ENCODE peak calls at places on chromosomes 16 and 17, in four cellular contexts. Y is body of pancreas, H is progenitor cell of endocrine pancreas, I is MM.1S. N is an unnamed sample.

GRCh38 chr16:57941016-57941656 is 29.8 kb downstream of the CNGB1 start:
- DNase-seq in H (no peak), I (no peak), Y (peak; percentile 94), N (no peak)

GRCh38 chr16:56916571-56917403 is 15.2 kb upstream of the HERPUD1 start:
- DNase-seq in Y (peak; percentile 12), I (peak; percentile 94), H (no peak), N (peak; percentile 81)

GRCh38 chr17:35286120-35286781 is 43.4 kb downstream of the SLFN5 start:
- DNase-seq in H (no peak), I (peak; percentile 22), Y (no peak), N (no peak)

GRCh38 chr17:17494499-17495447 is 1.4 kb downstream of the RASD1 start:
- DNase-seq in Y (peak; percentile 51), H (peak; percentile 39), I (peak; percentile 35), N (no peak)

GRCh38 chr16:57530104-57530522 is 6.3 kb downstream of the CCDC102A start:
- DNase-seq in I (no peak), H (no peak), Y (no peak), N (peak; percentile 81)

GRCh38 chr17:19979917-19980770 is 2.5 kb upstream of the AKAP10 start:
- DNase-seq in I (no peak), Y (peak; percentile 8), H (no peak), N (no peak)

GRCh38 chr17:77581480-77581879 is 377.0 kb upstream of the TNRC6C start:
- DNase-seq in Y (no peak), I (no peak), H (no peak), N (no peak)

GRCh38 chr17:44960654-44961053 is 7.4 kb downstream of the C1QL1 start:
- DNase-seq in H (no peak), I (no peak), Y (no peak), N (no peak)

GRCh38 chr16:57480127-57480753 is 6.1 kb downstream of the DOK4 start:
- DNase-seq in I (no peak), H (no peak), Y (peak; percentile 90), N (no peak)

GRCh38 chr16:11674001-11674817 is 6.0 kb downstream of the SNN start:
- DNase-seq in I (peak; percentile 6), H (no peak), Y (no peak), N (no peak)

GRCh38 chr17:7710341-7710740 is 5.3 kb downstream of the EFNB3 start:
- DNase-seq in I (no peak), Y (no peak), H (no peak), N (no peak)

GRCh38 chr17:7712111-7712771 is 5.3 kb upstream of the DNAH2 start:
- DNase-seq in Y (no peak), I (no peak), H (no peak), N (no peak)

GRCh38 chr17:7709031-7709430 is 4.0 kb downstream of the EFNB3 start:
- DNase-seq in H (no peak), Y (no peak), I (no peak), N (no peak)

GRCh38 chr17:7713782-7714181 is 3.8 kb upstream of the DNAH2 start:
- DNase-seq in I (no peak), H (no peak), Y (no peak), N (no peak)

DNA sequence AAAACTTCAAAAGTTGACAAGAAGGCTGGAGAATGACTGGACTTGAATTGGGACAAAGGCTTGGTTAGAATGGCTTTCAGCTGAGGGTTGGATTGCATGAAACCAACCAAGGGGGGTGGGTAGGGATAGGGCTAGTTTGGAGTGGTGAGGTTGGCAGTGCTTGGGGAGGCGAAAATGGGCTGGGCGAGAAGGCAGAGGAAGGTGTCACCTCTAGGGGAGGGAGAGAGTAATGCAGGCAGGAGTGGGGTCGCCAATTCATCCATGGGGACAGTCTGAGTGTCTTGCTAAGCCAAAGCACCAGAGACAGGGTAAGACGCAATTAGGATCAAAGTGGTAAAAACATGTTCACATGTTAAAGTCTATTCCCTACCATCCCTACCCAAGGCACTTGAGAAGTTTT is 6.2 kb upstream of the DNAH2 start:
- DNase-seq in I (no peak), H (no peak), Y (no peak), N (no peak)
- TF ChIP-seq CTCF in I (peak; percentile 30), H (peak; percentile 31), Y (no peak), N (no peak)

GRCh38 chr17:74981979-74982662 is 5.3 kb upstream of the CDR2L start:
- DNase-seq in Y (peak; percentile 82), I (no peak), H (peak; percentile 69), N (peak; percentile 84)
- TF ChIP-seq CTCF in Y (peak; percentile 34), I (no peak), H (no peak), N (no peak)

GRCh38 chr17:81410852-81411251 is 15.6 kb downstream of the BAHCC1 start:
- DNase-seq in I (no peak), Y (no peak), H (no peak), N (no peak)

GRCh38 chr17:81406117-81406953 is 11.1 kb downstream of the BAHCC1 start:
- DNase-seq in Y (no peak), I (no peak), H (no peak), N (no peak)

GRCh38 chr17:81411305-81411704 is 16.0 kb downstream of the BAHCC1 start:
- DNase-seq in I (no peak), H (no peak), Y (no peak), N (no peak)

GRCh38 chr17:81408049-81408448 is 12.8 kb downstream of the BAHCC1 start:
- DNase-seq in Y (no peak), I (no peak), H (no peak), N (no peak)

GRCh38 chr17:81409190-81409935 is 14.1 kb downstream of the BAHCC1 start:
- DNase-seq in Y (no peak), H (no peak), I (no peak), N (no peak)
- TF ChIP-seq CTCF in Y (no peak), H (peak; percentile 14), I (peak; percentile 7), N (no peak)

GRCh38 chr17:58121925-58122324 is 26.3 kb upstream of the OR4D1 start:
- DNase-seq in Y (no peak), H (no peak), I (peak; percentile 72), N (peak; percentile 44)
- TF ChIP-seq CTCF in Y (no peak), H (peak; percentile 23), I (peak; percentile 55), N (peak; percentile 18)

N was measured in GM13976.